ENCODE peak calls at places on chromosomes 16 and 17, in ten cellular contexts. One of them, this sample, is unnamed.
A peak's percentile ranks its signal among the peaks of the same experiment; 100 is the strongest.

GRCh38 chr17:73956169-73956568 is 247.3 kb upstream of the RPL38 start:
- DNase-seq in K562: no peak
- DNase-seq in sigmoid colon: no peak
- DNase-seq in adrenal gland: no peak
- DNase-seq in heart left ventricle: no peak
- DNase-seq in stomach: no peak
- DNase-seq in tibial nerve: no peak
- DNase-seq in spleen: no peak
- DNase-seq in IMR-90: no peak
- DNase-seq in ovary: no peak
- DNase-seq in this sample: no peak

GRCh38 chr16:11526921-11527320 is 59.8 kb downstream of the LITAF start:
- DNase-seq in heart left ventricle: no peak
- DNase-seq in stomach: no peak
- DNase-seq in spleen: no peak
- DNase-seq in adrenal gland: no peak
- DNase-seq in sigmoid colon: no peak
- DNase-seq in K562: no peak
- DNase-seq in IMR-90: no peak
- DNase-seq in ovary: no peak
- DNase-seq in tibial nerve: no peak
- DNase-seq in this sample: no peak

GRCh38 chr16:73093146-73094144 is 45.5 kb upstream of the ZFHX3 start:
- DNase-seq in IMR-90: peak; percentile 54
- DNase-seq in stomach: no peak
- DNase-seq in heart left ventricle: peak; percentile 69
- DNase-seq in ovary: no peak
- DNase-seq in adrenal gland: peak; percentile 37
- DNase-seq in tibial nerve: no peak
- DNase-seq in K562: no peak
- DNase-seq in spleen: no peak
- DNase-seq in sigmoid colon: no peak
- DNase-seq in this sample: no peak

GRCh38 chr17:72545756-72546155 is 424.9 kb downstream of the SOX9 start:
- DNase-seq in adrenal gland: no peak
- DNase-seq in heart left ventricle: no peak
- DNase-seq in stomach: no peak
- DNase-seq in tibial nerve: no peak
- DNase-seq in IMR-90: no peak
- DNase-seq in K562: no peak
- DNase-seq in ovary: no peak
- DNase-seq in sigmoid colon: no peak
- DNase-seq in spleen: no peak
- DNase-seq in this sample: no peak

GRCh38 chr16:19898924-19899604 is 14.4 kb upstream of the GPRC5B start:
- DNase-seq in K562: peak; percentile 72
- DNase-seq in tibial nerve: no peak
- DNase-seq in spleen: no peak
- DNase-seq in IMR-90: peak; percentile 46
- DNase-seq in heart left ventricle: no peak
- DNase-seq in sigmoid colon: no peak
- DNase-seq in adrenal gland: peak; percentile 36
- DNase-seq in stomach: peak; percentile 46
- DNase-seq in ovary: no peak
- DNase-seq in this sample: peak; percentile 63

GRCh38 chr16:85164838-85165516 is 52.7 kb upstream of the CIBAR2 start:
- DNase-seq in tibial nerve: peak; percentile 65
- DNase-seq in K562: no peak
- DNase-seq in heart left ventricle: no peak
- DNase-seq in sigmoid colon: no peak
- DNase-seq in ovary: peak; percentile 83
- DNase-seq in IMR-90: no peak
- DNase-seq in adrenal gland: peak; percentile 74
- DNase-seq in spleen: no peak
- DNase-seq in stomach: no peak
- DNase-seq in this sample: no peak

GRCh38 chr16:54473201-54473993 is 186.8 kb upstream of the IRX3 start:
- DNase-seq in heart left ventricle: no peak
- DNase-seq in IMR-90: no peak
- DNase-seq in stomach: no peak
- DNase-seq in adrenal gland: no peak
- DNase-seq in spleen: no peak
- DNase-seq in K562: no peak
- DNase-seq in ovary: no peak
- DNase-seq in sigmoid colon: no peak
- DNase-seq in tibial nerve: no peak
- DNase-seq in this sample: no peak

GRCh38 chr17:71084219-71084618 is 914.9 kb downstream of the KCNJ2 start:
- DNase-seq in IMR-90: peak; percentile 22
- DNase-seq in sigmoid colon: no peak
- DNase-seq in stomach: peak; percentile 42
- DNase-seq in adrenal gland: no peak
- DNase-seq in heart left ventricle: no peak
- DNase-seq in tibial nerve: no peak
- DNase-seq in ovary: no peak
- DNase-seq in spleen: no peak
- DNase-seq in K562: peak; percentile 13
- DNase-seq in this sample: peak; percentile 25

GRCh38 chr16:30670072-30670824 is 12.0 kb downstream of the FBRS start:
- DNase-seq in IMR-90: no peak
- DNase-seq in sigmoid colon: no peak
- DNase-seq in ovary: no peak
- DNase-seq in spleen: no peak
- DNase-seq in adrenal gland: no peak
- DNase-seq in K562: no peak
- DNase-seq in heart left ventricle: no peak
- DNase-seq in tibial nerve: no peak
- DNase-seq in stomach: no peak
- DNase-seq in this sample: no peak

GRCh38 chr16:30669026-30670000 is 11.1 kb downstream of the FBRS start:
- DNase-seq in tibial nerve: no peak
- DNase-seq in adrenal gland: no peak
- DNase-seq in stomach: no peak
- DNase-seq in spleen: no peak
- DNase-seq in K562: no peak
- DNase-seq in sigmoid colon: no peak
- DNase-seq in heart left ventricle: no peak
- DNase-seq in ovary: peak; percentile 43
- DNase-seq in IMR-90: no peak
- DNase-seq in this sample: no peak

GRCh38 chr16:30667361-30667905 is 9.2 kb downstream of the FBRS start:
- DNase-seq in K562: no peak
- DNase-seq in spleen: no peak
- DNase-seq in heart left ventricle: no peak
- DNase-seq in stomach: no peak
- DNase-seq in adrenal gland: no peak
- DNase-seq in IMR-90: no peak
- DNase-seq in ovary: no peak
- DNase-seq in sigmoid colon: no peak
- DNase-seq in tibial nerve: no peak
- DNase-seq in this sample: no peak

GRCh38 chr16:30666681-30667080 is 8.4 kb downstream of the FBRS start:
- DNase-seq in IMR-90: peak; percentile 18
- DNase-seq in tibial nerve: no peak
- DNase-seq in spleen: no peak
- DNase-seq in sigmoid colon: no peak
- DNase-seq in K562: no peak
- DNase-seq in adrenal gland: no peak
- DNase-seq in stomach: no peak
- DNase-seq in heart left ventricle: no peak
- DNase-seq in ovary: no peak
- DNase-seq in this sample: no peak

DNA sequence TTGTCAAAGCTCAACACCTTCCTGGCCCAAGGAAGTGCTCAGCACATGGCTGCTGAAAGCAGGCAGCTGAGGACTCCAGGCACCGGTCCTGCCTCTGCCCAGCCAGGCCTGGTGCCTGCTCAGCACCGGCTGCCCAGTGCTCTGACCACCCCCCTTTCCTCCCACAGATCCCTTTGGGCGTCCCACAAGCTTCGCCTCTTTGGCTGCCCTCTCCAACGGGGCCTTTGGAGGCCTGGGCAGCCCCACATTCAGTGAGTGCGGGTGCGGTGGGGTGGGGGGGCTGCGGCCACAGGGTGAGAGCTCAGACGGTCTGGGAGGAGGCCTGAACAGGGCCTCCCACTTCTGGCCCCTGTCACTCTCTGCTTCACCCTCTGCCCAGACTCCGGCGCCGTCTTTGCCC is 10.2 kb downstream of the FBRS start:
- DNase-seq in adrenal gland: no peak
- DNase-seq in spleen: no peak
- DNase-seq in sigmoid colon: no peak
- DNase-seq in tibial nerve: no peak
- DNase-seq in ovary: no peak
- DNase-seq in IMR-90: no peak
- DNase-seq in K562: no peak
- DNase-seq in heart left ventricle: no peak
- DNase-seq in stomach: no peak
- DNase-seq in this sample: no peak
- H3K36me3 ChIP-seq in adrenal gland: no peaks in the 10 kb centered on the region
- H3K36me3 ChIP-seq in spleen: peaks cover 87% of the 10 kb centered on the region
- H3K36me3 ChIP-seq in sigmoid colon: peaks cover 72% of the 10 kb centered on the region
- H3K36me3 ChIP-seq in tibial nerve: peaks cover 49% of the 10 kb centered on the region
- H3K36me3 ChIP-seq in ovary: no peaks in the 10 kb centered on the region
- H3K36me3 ChIP-seq in IMR-90: peaks cover 71% of the 10 kb centered on the region
- H3K36me3 ChIP-seq in K562: peaks cover 72% of the 10 kb centered on the region
- H3K36me3 ChIP-seq in heart left ventricle: no peaks in the 10 kb centered on the region
- H3K36me3 ChIP-seq in stomach: peaks cover 79% of the 10 kb centered on the region
- H3K36me3 ChIP-seq in this sample: peaks cover 28% of the 10 kb centered on the region

DNA sequence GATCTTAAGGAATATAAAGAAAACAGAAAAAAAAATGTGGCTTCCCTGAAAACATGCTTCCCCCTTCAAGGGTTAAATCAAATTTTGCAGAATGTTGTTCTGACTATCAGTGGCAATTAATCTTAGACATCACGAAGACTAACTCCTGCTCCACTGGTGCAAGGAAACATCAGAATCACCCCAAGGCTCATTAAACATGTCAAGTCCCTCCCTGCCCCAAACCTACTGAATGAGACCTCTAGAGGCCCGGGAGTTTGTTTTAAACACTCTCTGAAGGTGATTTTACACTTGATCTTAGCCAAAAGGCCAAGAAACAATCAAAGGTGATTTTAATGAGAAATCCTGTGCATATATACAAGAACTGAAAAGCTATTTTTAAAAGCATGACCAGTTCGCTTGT is 18.3 kb downstream of the PSME3IP1 start:
- DNase-seq in tibial nerve: no peak
- DNase-seq in ovary: no peak
- DNase-seq in sigmoid colon: no peak
- DNase-seq in adrenal gland: no peak
- DNase-seq in spleen: no peak
- DNase-seq in stomach: no peak
- DNase-seq in heart left ventricle: no peak
- DNase-seq in K562: no peak
- DNase-seq in IMR-90: no peak
- DNase-seq in this sample: no peak
- H3K4me1 ChIP-seq in tibial nerve: peaks cover 7% of the 10 kb centered on the region
- H3K4me1 ChIP-seq in ovary: no peaks in the 10 kb centered on the region
- H3K4me1 ChIP-seq in sigmoid colon: peaks cover 7% of the 10 kb centered on the region
- H3K4me1 ChIP-seq in adrenal gland: peaks cover 19% of the 10 kb centered on the region
- H3K4me1 ChIP-seq in spleen: peaks cover 11% of the 10 kb centered on the region
- H3K4me1 ChIP-seq in stomach: peaks cover 12% of the 10 kb centered on the region
- H3K4me1 ChIP-seq in heart left ventricle: peaks cover 10% of the 10 kb centered on the region
- H3K4me1 ChIP-seq in K562: no peaks in the 10 kb centered on the region
- H3K4me1 ChIP-seq in IMR-90: no peaks in the 10 kb centered on the region
- H3K4me1 ChIP-seq in this sample: peaks cover 17% of the 10 kb centered on the region

GRCh38 chr17:5419959-5420653 is at the start of gene RPAIN:
- DNase-seq in sigmoid colon: peak; percentile 93
- DNase-seq in spleen: peak; percentile 96
- DNase-seq in heart left ventricle: peak; percentile 88
- DNase-seq in IMR-90: peak; percentile 80
- DNase-seq in stomach: peak; percentile 88
- DNase-seq in K562: peak; percentile 89
- DNase-seq in adrenal gland: peak; percentile 92
- DNase-seq in ovary: peak; percentile 89
- DNase-seq in tibial nerve: peak; percentile 76
- DNase-seq in this sample: peak; percentile 87
- TF ChIP-seq POLR2A in sigmoid colon: peak; percentile 50
- TF ChIP-seq POLR2A in spleen: peak; percentile 30
- TF ChIP-seq POLR2A in heart left ventricle: no peak
- TF ChIP-seq POLR2A in IMR-90: no peak
- TF ChIP-seq POLR2A in stomach: peak; percentile 21
- TF ChIP-seq POLR2A in K562: peak; percentile 67
- TF ChIP-seq POLR2A in adrenal gland: no peak
- TF ChIP-seq POLR2A in ovary: peak; percentile 66
- TF ChIP-seq POLR2A in tibial nerve: peak; percentile 20
- TF ChIP-seq POLR2A in this sample: peak; percentile 1

GRCh38 chr16:2768403-2769089 is 8.5 kb downstream of the ELOB start:
- DNase-seq in sigmoid colon: no peak
- DNase-seq in heart left ventricle: no peak
- DNase-seq in ovary: no peak
- DNase-seq in stomach: no peak
- DNase-seq in IMR-90: no peak
- DNase-seq in tibial nerve: peak; percentile 66
- DNase-seq in spleen: peak; percentile 63
- DNase-seq in adrenal gland: peak; percentile 56
- DNase-seq in K562: peak; percentile 71
- DNase-seq in this sample: no peak

GRCh38 chr16:2770781-2771111 is 6.3 kb downstream of the ELOB start:
- DNase-seq in heart left ventricle: no peak
- DNase-seq in IMR-90: no peak
- DNase-seq in K562: no peak
- DNase-seq in spleen: no peak
- DNase-seq in stomach: no peak
- DNase-seq in ovary: no peak
- DNase-seq in adrenal gland: no peak
- DNase-seq in tibial nerve: no peak
- DNase-seq in sigmoid colon: no peak
- DNase-seq in this sample: no peak

GRCh38 chr16:2769100-2769529 is 8.0 kb downstream of the ELOB start:
- DNase-seq in ovary: peak; percentile 31
- DNase-seq in stomach: no peak
- DNase-seq in IMR-90: no peak
- DNase-seq in adrenal gland: no peak
- DNase-seq in sigmoid colon: no peak
- DNase-seq in spleen: peak; percentile 59
- DNase-seq in K562: no peak
- DNase-seq in tibial nerve: no peak
- DNase-seq in heart left ventricle: no peak
- DNase-seq in this sample: no peak

GRCh38 chr16:2770057-2770780 is 6.9 kb downstream of the ELOB start:
- DNase-seq in ovary: no peak
- DNase-seq in K562: peak; percentile 69
- DNase-seq in stomach: no peak
- DNase-seq in tibial nerve: no peak
- DNase-seq in spleen: peak; percentile 69
- DNase-seq in sigmoid colon: no peak
- DNase-seq in heart left ventricle: no peak
- DNase-seq in IMR-90: no peak
- DNase-seq in adrenal gland: no peak
- DNase-seq in this sample: no peak

DNA sequence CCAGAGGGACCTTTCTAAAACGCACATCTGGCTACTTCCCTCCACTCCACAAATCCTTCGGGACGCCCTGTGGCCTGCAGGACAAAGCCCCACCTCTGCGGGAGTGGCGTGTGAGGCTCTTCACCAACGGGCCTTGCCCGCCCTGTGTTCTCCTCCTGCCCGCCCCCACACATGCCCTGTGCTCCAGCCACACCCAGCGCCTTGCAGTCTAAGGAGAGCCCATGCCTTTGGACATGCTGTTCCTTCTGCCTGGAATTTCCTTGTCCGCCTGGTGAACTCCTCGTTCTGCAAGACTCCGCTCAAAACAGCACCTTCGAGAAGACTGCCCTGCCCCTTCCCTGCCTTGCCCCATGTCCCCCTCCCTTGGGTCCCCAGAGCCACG is 7.4 kb downstream of the ELOB start:
- DNase-seq in adrenal gland: peak; percentile 59
- DNase-seq in sigmoid colon: no peak
- DNase-seq in spleen: peak; percentile 59
- DNase-seq in ovary: no peak
- DNase-seq in tibial nerve: peak; percentile 79
- DNase-seq in stomach: peak; percentile 75
- DNase-seq in K562: no peak
- DNase-seq in IMR-90: no peak
- DNase-seq in heart left ventricle: no peak
- DNase-seq in this sample: no peak
- H3K36me3 ChIP-seq in adrenal gland: no peaks in the 10 kb centered on the region
- H3K36me3 ChIP-seq in sigmoid colon: peaks cover 73% of the 10 kb centered on the region
- H3K36me3 ChIP-seq in spleen: peaks cover 100% of the 10 kb centered on the region
- H3K36me3 ChIP-seq in ovary: no peaks in the 10 kb centered on the region
- H3K36me3 ChIP-seq in tibial nerve: peaks cover 61% of the 10 kb centered on the region
- H3K36me3 ChIP-seq in stomach: peaks cover 100% of the 10 kb centered on the region
- H3K36me3 ChIP-seq in K562: peaks cover 99% of the 10 kb centered on the region
- H3K36me3 ChIP-seq in IMR-90: peaks cover 95% of the 10 kb centered on the region
- H3K36me3 ChIP-seq in heart left ventricle: peaks cover 2% of the 10 kb centered on the region
- H3K36me3 ChIP-seq in this sample: peaks cover 43% of the 10 kb centered on the region

This sample was measured in body of pancreas.